ENCODE peak calls at places on chromosomes 4 and X, in six cellular contexts. O is mesothelial cell of epicardium, K is AG09309, W is esophagus squamous epithelium, B is astrocyte of the spinal cord, P is left lung. V is an unnamed sample.

GRCh38 chr4:165360041-165360782 is 18.6 kb upstream of the CPE start:
- DNase-seq in O (no peak), K (peak), W (no peak), B (no peak), P (no peak), V (no peak)

GRCh38 chr4:14837860-14838259 is 164.4 kb upstream of the CPEB2 start:
- DNase-seq in O (no peak), K (no peak), W (no peak), B (no peak), P (no peak), V (no peak)

GRCh38 chr4:126705271-126705670 is 927.5 kb upstream of the INTU start:
- DNase-seq in O (no peak), K (no peak), W (no peak), B (peak), P (no peak), V (no peak)

GRCh38 chr4:99135541-99136173 is 8.4 kb downstream of the ADH4 start:
- DNase-seq in O (no peak), K (no peak), W (no peak), B (no peak), P (no peak), V (no peak)

GRCh38 chr4:151709071-151709470 is 51.7 kb downstream of the GATB start:
- DNase-seq in O (no peak), K (no peak), W (no peak), B (no peak), P (no peak), V (no peak)

GRCh38 chr4:113411496-113411938 is 350.0 kb downstream of the CAMK2D start:
- DNase-seq in O (no peak), K (peak), W (no peak), B (peak), P (no peak), V (no peak)

GRCh38 chr4:74158561-74159396 is 861 bp downstream of the MTHFD2L start:
- DNase-seq in O (no peak), K (no peak), W (no peak), B (peak), P (no peak), V (no peak)

GRCh38 chr4:34492414-34492813 is 1751.9 kb downstream of the ARAP2 start:
- DNase-seq in O (no peak), K (no peak), W (no peak), B (no peak), P (no peak), V (no peak)

GRCh38 chr4:1204828-1205591 is 32.6 kb upstream of the SPON2 start:
- DNase-seq in O (no peak), K (no peak), W (no peak), B (no peak), P (peak), V (peak)

GRCh38 chr4:140374130-140374477 is 658 bp downstream of the SCOC start:
- DNase-seq in O (no peak), K (no peak), W (no peak), B (no peak), P (no peak), V (no peak)

GRCh38 chr4:25466966-25467697 is 90.1 kb downstream of the ANAPC4 start:
- DNase-seq in O (no peak), K (no peak), W (no peak), B (peak), P (no peak), V (no peak)

GRCh38 chr4:145101091-145101490 is 3.0 kb downstream of the ABCE1 start:
- DNase-seq in O (no peak), K (no peak), W (no peak), B (no peak), P (no peak), V (no peak)

GRCh38 chr4:145097331-145097820 is 620 bp downstream of the ANAPC10 start:
- DNase-seq in O (no peak), K (no peak), W (no peak), B (no peak), P (no peak), V (no peak)

GRCh38 chr4:145099653-145100052 is 1.5 kb downstream of the ABCE1 start:
- DNase-seq in O (no peak), K (no peak), W (no peak), B (no peak), P (no peak), V (no peak)

GRCh38 chr4:145098675-145099037 is 545 bp downstream of the ABCE1 start:
- DNase-seq in O (no peak), K (no peak), W (no peak), B (peak), P (no peak), V (no peak)

GRCh38 chr4:145097821-145098674 is at the start of the genes ABCE1 and ANAPC10:
- DNase-seq in O (peak), K (peak), W (peak), B (peak), P (peak), V (peak)
- TF ChIP-seq CTCF in O (no peak), K (peak), W (no peak), B (peak), P (no peak), V (no peak)

DNA sequence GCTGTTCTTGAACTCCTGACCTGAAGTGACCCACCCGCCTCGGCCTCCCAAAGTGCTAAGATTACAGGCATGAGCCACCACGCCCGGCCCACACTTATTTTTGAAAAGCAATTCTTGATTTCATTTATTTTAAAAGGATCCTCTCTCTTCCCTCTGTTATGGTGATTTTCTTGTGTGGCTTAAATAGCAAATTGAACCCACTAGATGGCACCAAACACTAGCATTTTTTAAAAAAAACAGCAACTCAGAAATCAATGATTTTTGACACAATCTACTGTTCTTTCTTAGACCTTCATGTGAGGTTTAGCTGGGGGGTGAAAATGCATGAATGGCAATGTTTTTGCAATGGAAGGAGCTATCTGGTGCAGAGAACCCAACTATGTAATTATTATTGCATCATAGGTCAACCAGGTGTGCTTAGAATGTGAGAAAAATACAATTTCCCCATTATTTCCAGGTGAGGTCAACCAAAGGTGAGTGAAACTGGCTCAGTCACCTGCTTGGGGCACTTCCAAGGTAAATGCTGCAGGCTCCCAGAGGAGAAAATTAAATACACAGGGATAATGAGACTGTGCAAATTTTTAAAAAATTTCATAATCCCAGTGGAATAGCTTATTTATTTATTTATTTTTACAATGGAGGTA is 226.6 kb upstream of the PRKX start:
- DNase-seq in O (no peak), K (no peak), W (no peak), B (peak), P (no peak), V (no peak)
- TF ChIP-seq CTCF in O (peak), K (peak), W (peak), B (peak), P (peak), V (no peak)

GRCh38 chrX:152943826-152944225 is 46.0 kb downstream of the ZNF185 start:
- DNase-seq in O (no peak), K (no peak), W (no peak), B (no peak), P (peak), V (no peak)
- TF ChIP-seq CTCF in O (no peak), K (no peak), W (no peak), B (no peak), P (no peak), V (no peak)

DNA sequence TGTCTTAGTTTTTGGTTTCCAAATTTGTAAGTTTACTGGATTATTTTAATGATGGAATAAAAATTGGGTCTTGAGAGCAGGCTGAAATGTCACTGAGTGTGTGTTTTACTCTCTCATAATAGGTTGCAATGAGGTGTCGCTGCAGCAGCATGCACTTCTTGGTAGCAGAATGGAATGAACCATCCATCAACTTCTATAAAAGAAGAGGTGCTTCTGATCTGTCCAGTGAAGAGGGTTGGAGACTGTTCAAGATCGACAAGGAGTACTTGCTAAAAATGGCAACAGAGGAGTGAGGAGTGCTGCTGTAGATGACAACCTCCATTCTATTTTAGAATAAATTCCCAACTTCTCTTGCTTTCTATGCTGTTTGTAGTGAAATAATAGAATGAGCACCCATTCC is 2.6 kb downstream of the SAT1 start:
- DNase-seq in O (no peak), K (no peak), W (no peak), B (no peak), P (no peak), V (no peak)
- TF ChIP-seq CTCF in O (no peak), K (no peak), W (no peak), B (no peak), P (no peak), V (no peak)

GRCh38 chrX:12702509-12703091 is 88.6 kb upstream of the PRPS2 start:
- DNase-seq in O (no peak), K (no peak), W (no peak), B (no peak), P (no peak), V (no peak)
- TF ChIP-seq CTCF in O (peak), K (peak), W (no peak), B (peak), P (no peak), V (no peak)